ENCODE peak calls at places on chromosomes 11 and 22, in five cellular contexts. H, S, B, X and F are unnamed samples.

GRCh38 chr11:64655901-64656601 is 65.0 kb downstream of the SLC22A12 start:
- DNase-seq in B (no peak), S (no peak), X (no peak), H (peak; percentile 54), F (no peak)

GRCh38 chr22:35099883-35100282 is 33.9 kb downstream of the ISX start:
- DNase-seq in B (no peak), X (no peak), H (no peak), S (no peak), F (no peak)

GRCh38 chr22:49213731-49214352 is 613.8 kb downstream of the BRD1 start:
- DNase-seq in X (no peak), B (peak; percentile 32), H (no peak), S (peak; percentile 1), F (no peak)

GRCh38 chr11:86955674-86956522 is 703 bp upstream of the FZD4 start:
- DNase-seq in H (peak; percentile 66), B (peak; percentile 88), S (peak; percentile 89), X (no peak), F (no peak)

GRCh38 chr11:86183694-86184093 is 60.9 kb upstream of the EED start:
- DNase-seq in B (no peak), X (no peak), S (no peak), H (peak; percentile 72), F (no peak)

GRCh38 chr22:23142546-23143105 is 836 bp upstream of the RSPH14 start:
- DNase-seq in X (no peak), S (no peak), B (no peak), H (no peak), F (no peak)

GRCh38 chr11:3052567-3052966 is 4.7 kb downstream of the CARS1 start:
- DNase-seq in S (no peak), B (no peak), H (no peak), X (no peak), F (no peak)

GRCh38 chr11:14340721-14341120 is 18.3 kb downstream of the RRAS2 start:
- DNase-seq in B (no peak), S (peak; percentile 52), H (no peak), X (no peak), F (no peak)

GRCh38 chr11:95248666-95249467 is 17.9 kb upstream of the SESN3 start:
- DNase-seq in X (no peak), S (peak; percentile 56), B (no peak), H (no peak), F (no peak)

GRCh38 chr22:21725956-21726649 is 9.5 kb downstream of the YPEL1 start:
- DNase-seq in S (no peak), H (no peak), X (no peak), B (no peak), F (no peak)

GRCh38 chr11:102846292-102846691 is 2.9 kb upstream of the MMP3 start:
- DNase-seq in H (no peak), S (no peak), B (no peak), X (no peak), F (no peak)

GRCh38 chr11:57543601-57544000 is 6.2 kb downstream of the SMTNL1 start:
- DNase-seq in S (no peak), H (no peak), B (no peak), X (no peak), F (no peak)

GRCh38 chr11:72875736-72876135 is 61.5 kb downstream of the ATG16L2 start:
- DNase-seq in B (no peak), X (no peak), S (no peak), H (no peak), F (no peak)

GRCh38 chr22:47534150-47535133 is 772.0 kb downstream of the TBC1D22A start:
- DNase-seq in B (no peak), S (no peak), X (no peak), H (peak; percentile 88), F (no peak)

GRCh38 chr22:42397332-42398246 is 34.6 kb downstream of the NFAM1 start:
- DNase-seq in S (no peak), B (no peak), X (no peak), H (no peak), F (no peak)

GRCh38 chr11:134037093-134037908 is 31.6 kb upstream of the JAM3 start:
- DNase-seq in H (peak; percentile 57), X (no peak), B (peak; percentile 83), S (peak; percentile 75), F (no peak)
- H3K4me1 ChIP-seq in H (peaks cover 27% of the 10 kb centered on the region), X (peaks cover 34% of the 10 kb centered on the region), B (peaks cover 21% of the 10 kb centered on the region), S (peaks cover 24% of the 10 kb centered on the region), F (peaks cover 6% of the 10 kb centered on the region)

GRCh38 chr22:37308385-37309200 is 26.3 kb downstream of the CYTH4 start:
- DNase-seq in X (no peak), B (no peak), H (no peak), S (no peak), F (no peak)
- H3K4me1 ChIP-seq in X (peaks cover 27% of the 10 kb centered on the region), B (peaks cover 15% of the 10 kb centered on the region), H (peaks cover 38% of the 10 kb centered on the region), S (no peaks in the 10 kb centered on the region), F (peaks cover 3% of the 10 kb centered on the region)

GRCh38 chr22:46086577-46087335 is 63.6 kb upstream of the PPARA start:
- DNase-seq in B (no peak), H (no peak), X (no peak), S (no peak), F (no peak)
- H3K4me1 ChIP-seq in B (no peaks in the 10 kb centered on the region), H (peaks cover 53% of the 10 kb centered on the region), X (peaks cover 87% of the 10 kb centered on the region), S (no peaks in the 10 kb centered on the region), F (peaks cover 4% of the 10 kb centered on the region)

GRCh38 chr11:123056835-123057491 is 5.0 kb downstream of the HSPA8 start:
- DNase-seq in B (no peak), S (no peak), X (no peak), H (no peak), F (no peak)

GRCh38 chr11:123054301-123055065 is 7.5 kb downstream of the HSPA8 start:
- DNase-seq in B (no peak), H (peak; percentile 78), X (no peak), S (peak; percentile 48), F (peak; percentile 60)

GRCh38 chr11:123060265-123061000 is 1.5 kb downstream of the HSPA8 start:
- DNase-seq in B (no peak), X (no peak), S (peak; percentile 47), H (no peak), F (no peak)

GRCh38 chr11:123055132-123055924 is 6.6 kb downstream of the HSPA8 start:
- DNase-seq in B (no peak), H (no peak), S (no peak), X (no peak), F (no peak)

DNA sequence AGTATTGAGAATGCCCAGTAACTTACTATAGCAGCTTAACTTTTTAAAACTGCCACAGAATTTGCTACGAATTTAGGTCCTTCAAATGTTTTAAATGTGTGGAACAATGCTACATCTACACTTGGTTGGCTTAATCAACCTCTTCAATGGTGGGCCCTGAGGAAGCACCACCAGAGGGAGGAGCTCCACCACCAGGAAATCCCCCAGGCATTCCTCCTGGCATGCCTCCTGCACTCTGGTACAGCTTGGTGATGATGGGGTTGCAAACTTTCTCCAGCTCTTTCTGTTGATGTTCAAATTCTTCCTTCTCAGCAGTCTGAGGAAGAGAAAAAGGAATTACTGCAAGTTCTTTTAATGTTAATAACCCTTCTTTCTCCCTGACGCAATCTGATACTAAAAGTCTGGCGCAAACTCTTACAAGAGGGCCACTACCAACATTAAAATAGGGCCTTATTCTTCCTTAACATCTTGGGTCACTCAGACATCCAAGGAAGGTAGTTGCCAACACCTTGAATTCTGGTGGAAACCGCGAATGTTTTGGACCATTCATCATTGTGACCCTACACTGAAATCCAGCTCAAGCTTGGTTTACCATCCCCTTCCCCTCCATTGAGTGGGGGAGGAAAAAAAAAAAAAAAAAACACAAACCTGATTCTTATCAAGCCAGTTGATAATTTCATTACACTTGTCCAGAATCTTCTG is 4.2 kb downstream of the HSPA8 start:
- DNase-seq in X (no peak), H (no peak), B (no peak), S (no peak), F (no peak)
- H3K4me1 ChIP-seq in X (peaks cover 23% of the 10 kb centered on the region), H (peaks cover 13% of the 10 kb centered on the region), B (no peaks in the 10 kb centered on the region), S (peaks cover 14% of the 10 kb centered on the region), F (no peaks in the 10 kb centered on the region)